ENCODE peak calls at places on chromosomes 6 and 20, in seven cellular contexts. One of them, this sample, is unnamed.

GRCh38 chr6:91816335-91816734 is 1229.5 kb upstream of the MAP3K7 start:
- DNase-seq in fibroblast of pulmonary artery: no peak
- DNase-seq in nephron progenitor cell: no peak
- DNase-seq in D721Med: no peak
- DNase-seq in AG10803: no peak
- DNase-seq in psoas muscle: peak; percentile 3
- DNase-seq in AG09309: no peak
- DNase-seq in this sample: no peak

GRCh38 chr6:43812850-43813584 is 43.0 kb downstream of the VEGFA start:
- DNase-seq in fibroblast of pulmonary artery: no peak
- DNase-seq in nephron progenitor cell: no peak
- DNase-seq in D721Med: no peak
- DNase-seq in AG10803: no peak
- DNase-seq in psoas muscle: no peak
- DNase-seq in AG09309: no peak
- DNase-seq in this sample: no peak

GRCh38 chr6:157033428-157034140 is 256.4 kb downstream of the ARID1B start:
- DNase-seq in fibroblast of pulmonary artery: peak; percentile 19
- DNase-seq in nephron progenitor cell: no peak
- DNase-seq in D721Med: no peak
- DNase-seq in AG10803: no peak
- DNase-seq in psoas muscle: no peak
- DNase-seq in AG09309: no peak
- DNase-seq in this sample: no peak

GRCh38 chr6:80338201-80338836 is 231.8 kb downstream of the BCKDHB start:
- DNase-seq in fibroblast of pulmonary artery: peak; percentile 48
- DNase-seq in nephron progenitor cell: peak; percentile 90
- DNase-seq in D721Med: no peak
- DNase-seq in AG10803: no peak
- DNase-seq in psoas muscle: peak; percentile 39
- DNase-seq in AG09309: peak; percentile 18
- DNase-seq in this sample: peak; percentile 7

GRCh38 chr6:11918021-11918738 is 93.9 kb upstream of the HIVEP1 start:
- DNase-seq in fibroblast of pulmonary artery: peak; percentile 56
- DNase-seq in nephron progenitor cell: no peak
- DNase-seq in D721Med: no peak
- DNase-seq in AG10803: peak; percentile 86
- DNase-seq in psoas muscle: no peak
- DNase-seq in AG09309: peak; percentile 72
- DNase-seq in this sample: no peak

GRCh38 chr6:144953552-144954240 is 668.6 kb downstream of the UTRN start:
- DNase-seq in fibroblast of pulmonary artery: peak; percentile 64
- DNase-seq in nephron progenitor cell: no peak
- DNase-seq in D721Med: no peak
- DNase-seq in AG10803: peak; percentile 84
- DNase-seq in psoas muscle: no peak
- DNase-seq in AG09309: peak; percentile 14
- DNase-seq in this sample: peak; percentile 78

GRCh38 chr20:40641809-40642208 is 47.2 kb downstream of the MAFB start:
- DNase-seq in fibroblast of pulmonary artery: no peak
- DNase-seq in nephron progenitor cell: no peak
- DNase-seq in D721Med: no peak
- DNase-seq in AG10803: no peak
- DNase-seq in psoas muscle: no peak
- DNase-seq in AG09309: no peak
- DNase-seq in this sample: no peak

GRCh38 chr6:17988422-17988944 is 1.0 kb upstream of the KIF13A start:
- DNase-seq in fibroblast of pulmonary artery: no peak
- DNase-seq in nephron progenitor cell: no peak
- DNase-seq in D721Med: no peak
- DNase-seq in AG10803: no peak
- DNase-seq in psoas muscle: no peak
- DNase-seq in AG09309: no peak
- DNase-seq in this sample: no peak

GRCh38 chr6:52617087-52617486 is 40.2 kb upstream of the TRAM2 start:
- DNase-seq in fibroblast of pulmonary artery: no peak
- DNase-seq in nephron progenitor cell: no peak
- DNase-seq in D721Med: no peak
- DNase-seq in AG10803: no peak
- DNase-seq in psoas muscle: no peak
- DNase-seq in AG09309: no peak
- DNase-seq in this sample: no peak

GRCh38 chr6:131159578-131159977 is 24.3 kb downstream of the AKAP7 start:
- DNase-seq in fibroblast of pulmonary artery: peak; percentile 28
- DNase-seq in nephron progenitor cell: no peak
- DNase-seq in D721Med: no peak
- DNase-seq in AG10803: peak; percentile 71
- DNase-seq in psoas muscle: no peak
- DNase-seq in AG09309: no peak
- DNase-seq in this sample: peak; percentile 21

GRCh38 chr20:9457055-9457454 is 57.3 kb upstream of the LAMP5 start:
- DNase-seq in fibroblast of pulmonary artery: no peak
- DNase-seq in nephron progenitor cell: no peak
- DNase-seq in D721Med: no peak
- DNase-seq in AG10803: no peak
- DNase-seq in psoas muscle: no peak
- DNase-seq in AG09309: no peak
- DNase-seq in this sample: no peak

GRCh38 chr6:14804444-14805210 is 441.2 kb upstream of the JARID2 start:
- DNase-seq in fibroblast of pulmonary artery: peak; percentile 93
- DNase-seq in nephron progenitor cell: no peak
- DNase-seq in D721Med: no peak
- DNase-seq in AG10803: peak; percentile 93
- DNase-seq in psoas muscle: peak; percentile 77
- DNase-seq in AG09309: no peak
- DNase-seq in this sample: peak; percentile 19

DNA sequence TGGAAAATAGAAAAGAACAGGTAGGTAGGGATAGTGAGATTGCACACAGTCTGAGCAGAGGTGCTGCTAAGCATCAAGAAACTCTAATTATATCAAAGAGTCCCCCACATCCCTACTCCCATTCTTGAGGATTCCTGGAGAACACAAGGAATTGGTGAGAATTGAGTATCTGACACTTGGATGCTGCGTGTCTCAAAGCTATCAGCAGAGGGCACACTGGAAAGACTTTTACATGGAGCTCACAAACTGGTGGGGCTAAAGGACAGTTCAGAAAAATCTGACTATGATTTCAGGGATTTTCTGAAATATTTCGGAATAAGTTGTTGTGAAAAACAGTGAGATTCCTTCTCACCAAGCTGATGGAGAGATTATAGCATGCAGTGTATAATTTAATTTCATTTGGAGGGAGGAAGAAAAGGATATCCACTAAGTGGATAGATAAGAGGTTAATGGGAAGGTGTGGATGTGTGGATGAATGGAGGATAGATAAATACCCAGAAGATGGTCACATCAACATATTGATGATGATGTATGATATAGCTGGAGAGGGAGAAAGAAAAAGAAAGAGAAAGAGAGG is 215.4 kb upstream of the DEFB112 start:
- DNase-seq in fibroblast of pulmonary artery: no peak
- DNase-seq in nephron progenitor cell: no peak
- DNase-seq in D721Med: no peak
- DNase-seq in AG10803: no peak
- DNase-seq in psoas muscle: no peak
- DNase-seq in AG09309: no peak
- DNase-seq in this sample: no peak
- TF ChIP-seq CTCF in fibroblast of pulmonary artery: no peak
- TF ChIP-seq CTCF in nephron progenitor cell: peak; percentile 49
- TF ChIP-seq CTCF in D721Med: peak; percentile 44
- TF ChIP-seq CTCF in AG10803: peak; percentile 29
- TF ChIP-seq CTCF in psoas muscle: no peak
- TF ChIP-seq CTCF in AG09309: no peak
- TF ChIP-seq CTCF in this sample: peak; percentile 54

GRCh38 chr6:71886184-71887005 is at the start of gene RIMS1:
- DNase-seq in fibroblast of pulmonary artery: peak; percentile 3
- DNase-seq in nephron progenitor cell: peak; percentile 77
- DNase-seq in D721Med: no peak
- DNase-seq in AG10803: peak; percentile 33
- DNase-seq in psoas muscle: peak; percentile 19
- DNase-seq in AG09309: no peak
- DNase-seq in this sample: no peak

GRCh38 chr6:71887744-71888115 is 1.4 kb downstream of the RIMS1 start:
- DNase-seq in fibroblast of pulmonary artery: no peak
- DNase-seq in nephron progenitor cell: no peak
- DNase-seq in D721Med: no peak
- DNase-seq in AG10803: no peak
- DNase-seq in psoas muscle: no peak
- DNase-seq in AG09309: no peak
- DNase-seq in this sample: no peak

GRCh38 chr6:71888720-71889340 is 2.5 kb downstream of the RIMS1 start:
- DNase-seq in fibroblast of pulmonary artery: no peak
- DNase-seq in nephron progenitor cell: no peak
- DNase-seq in D721Med: no peak
- DNase-seq in AG10803: no peak
- DNase-seq in psoas muscle: no peak
- DNase-seq in AG09309: no peak
- DNase-seq in this sample: no peak

GRCh38 chr6:71889366-71889765 is 3.0 kb downstream of the RIMS1 start:
- DNase-seq in fibroblast of pulmonary artery: no peak
- DNase-seq in nephron progenitor cell: no peak
- DNase-seq in D721Med: no peak
- DNase-seq in AG10803: no peak
- DNase-seq in psoas muscle: no peak
- DNase-seq in AG09309: no peak
- DNase-seq in this sample: no peak

DNA sequence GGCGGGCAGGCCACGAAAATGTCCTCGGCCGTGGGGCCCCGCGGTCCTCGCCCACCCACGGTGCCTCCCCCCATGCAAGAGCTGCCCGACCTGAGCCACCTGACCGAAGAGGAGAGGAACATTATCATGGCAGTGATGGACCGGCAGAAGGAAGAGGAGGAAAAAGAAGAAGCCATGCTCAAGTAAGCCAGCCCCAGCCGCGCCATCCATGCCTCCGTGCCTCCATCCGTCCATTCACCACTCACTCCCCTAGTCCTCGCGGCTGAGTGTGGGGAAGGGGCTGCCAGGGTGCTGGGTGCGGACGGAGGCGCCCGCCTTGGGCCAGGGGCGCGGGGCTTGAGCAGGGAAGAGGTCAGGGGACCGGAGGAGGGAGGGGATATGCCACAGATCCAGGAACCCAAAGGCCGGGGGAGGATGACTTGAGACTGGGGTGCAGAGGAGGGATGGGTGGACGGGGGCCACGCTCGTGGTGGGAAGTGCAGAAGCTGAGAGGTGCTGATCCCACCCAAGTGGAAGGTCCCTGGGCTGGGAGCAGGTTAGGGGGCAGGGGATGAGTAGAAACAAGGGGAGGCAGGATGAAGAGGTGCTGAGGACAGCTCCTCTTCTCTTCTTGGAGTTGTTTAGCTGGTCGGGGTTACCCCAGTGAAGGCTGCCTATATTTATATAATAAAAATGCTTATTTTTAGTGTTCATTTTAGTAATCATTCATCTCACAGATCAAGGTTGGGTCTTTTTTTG is 825 bp downstream of the RIMS1 start:
- DNase-seq in fibroblast of pulmonary artery: no peak
- DNase-seq in nephron progenitor cell: peak; percentile 30
- DNase-seq in D721Med: no peak
- DNase-seq in AG10803: no peak
- DNase-seq in psoas muscle: no peak
- DNase-seq in AG09309: no peak
- DNase-seq in this sample: no peak
- TF ChIP-seq CTCF in fibroblast of pulmonary artery: no peak
- TF ChIP-seq CTCF in nephron progenitor cell: peak; percentile 4
- TF ChIP-seq CTCF in D721Med: no peak
- TF ChIP-seq CTCF in AG10803: no peak
- TF ChIP-seq CTCF in psoas muscle: no peak
- TF ChIP-seq CTCF in AG09309: no peak
- TF ChIP-seq CTCF in this sample: no peak

GRCh38 chr6:31834704-31835375 is 7.3 kb downstream of the HSPA1B start:
- DNase-seq in fibroblast of pulmonary artery: no peak
- DNase-seq in nephron progenitor cell: peak; percentile 71
- DNase-seq in D721Med: peak; percentile 41
- DNase-seq in AG10803: no peak
- DNase-seq in psoas muscle: peak; percentile 76
- DNase-seq in AG09309: no peak
- DNase-seq in this sample: no peak

GRCh38 chr6:31836036-31836675 is 8.6 kb downstream of the HSPA1B start:
- DNase-seq in fibroblast of pulmonary artery: no peak
- DNase-seq in nephron progenitor cell: no peak
- DNase-seq in D721Med: no peak
- DNase-seq in AG10803: no peak
- DNase-seq in psoas muscle: no peak
- DNase-seq in AG09309: no peak
- DNase-seq in this sample: no peak

GRCh38 chr6:31838968-31839367 is 11.4 kb downstream of the HSPA1B start:
- DNase-seq in fibroblast of pulmonary artery: no peak
- DNase-seq in nephron progenitor cell: no peak
- DNase-seq in D721Med: no peak
- DNase-seq in AG10803: no peak
- DNase-seq in psoas muscle: no peak
- DNase-seq in AG09309: no peak
- DNase-seq in this sample: no peak

GRCh38 chr6:31837612-31838553 is 10.3 kb downstream of the HSPA1B start:
- DNase-seq in fibroblast of pulmonary artery: peak; percentile 53
- DNase-seq in nephron progenitor cell: no peak
- DNase-seq in D721Med: no peak
- DNase-seq in AG10803: no peak
- DNase-seq in psoas muscle: no peak
- DNase-seq in AG09309: no peak
- DNase-seq in this sample: no peak

GRCh38 chr6:31836676-31837611 is 9.4 kb downstream of the HSPA1B start:
- DNase-seq in fibroblast of pulmonary artery: peak; percentile 48
- DNase-seq in nephron progenitor cell: no peak
- DNase-seq in D721Med: no peak
- DNase-seq in AG10803: peak; percentile 34
- DNase-seq in psoas muscle: no peak
- DNase-seq in AG09309: no peak
- DNase-seq in this sample: no peak
- TF ChIP-seq CTCF in fibroblast of pulmonary artery: peak; percentile 6
- TF ChIP-seq CTCF in nephron progenitor cell: no peak
- TF ChIP-seq CTCF in D721Med: no peak
- TF ChIP-seq CTCF in AG10803: peak; percentile 25
- TF ChIP-seq CTCF in psoas muscle: no peak
- TF ChIP-seq CTCF in AG09309: no peak
- TF ChIP-seq CTCF in this sample: no peak

GRCh38 chr6:45420909-45421699 is 43.4 kb upstream of the SUPT3H start:
- DNase-seq in fibroblast of pulmonary artery: peak; percentile 47
- DNase-seq in nephron progenitor cell: no peak
- DNase-seq in D721Med: no peak
- DNase-seq in AG10803: peak; percentile 33
- DNase-seq in psoas muscle: no peak
- DNase-seq in AG09309: no peak
- DNase-seq in this sample: no peak

GRCh38 chr6:45420083-45420908 is 42.6 kb upstream of the SUPT3H start:
- DNase-seq in fibroblast of pulmonary artery: peak; percentile 63
- DNase-seq in nephron progenitor cell: peak; percentile 17
- DNase-seq in D721Med: no peak
- DNase-seq in AG10803: peak; percentile 60
- DNase-seq in psoas muscle: no peak
- DNase-seq in AG09309: no peak
- DNase-seq in this sample: no peak

GRCh38 chr6:45423111-45423900 is 45.6 kb upstream of the SUPT3H start:
- DNase-seq in fibroblast of pulmonary artery: no peak
- DNase-seq in nephron progenitor cell: peak; percentile 69
- DNase-seq in D721Med: no peak
- DNase-seq in AG10803: peak; percentile 33
- DNase-seq in psoas muscle: peak; percentile 45
- DNase-seq in AG09309: no peak
- DNase-seq in this sample: no peak

GRCh38 chr6:45422541-45423110 is 44.9 kb upstream of the SUPT3H start:
- DNase-seq in fibroblast of pulmonary artery: peak; percentile 70
- DNase-seq in nephron progenitor cell: peak; percentile 60
- DNase-seq in D721Med: no peak
- DNase-seq in AG10803: peak; percentile 62
- DNase-seq in psoas muscle: peak; percentile 37
- DNase-seq in AG09309: no peak
- DNase-seq in this sample: no peak

GRCh38 chr6:45421700-45422540 is 44.2 kb upstream of the SUPT3H start:
- DNase-seq in fibroblast of pulmonary artery: peak; percentile 75
- DNase-seq in nephron progenitor cell: peak; percentile 69
- DNase-seq in D721Med: no peak
- DNase-seq in AG10803: peak; percentile 76
- DNase-seq in psoas muscle: peak; percentile 51
- DNase-seq in AG09309: no peak
- DNase-seq in this sample: no peak
- TF ChIP-seq CTCF in fibroblast of pulmonary artery: peak; percentile 35
- TF ChIP-seq CTCF in nephron progenitor cell: no peak
- TF ChIP-seq CTCF in D721Med: peak; percentile 17
- TF ChIP-seq CTCF in AG10803: peak; percentile 35
- TF ChIP-seq CTCF in psoas muscle: no peak
- TF ChIP-seq CTCF in AG09309: peak; percentile 36
- TF ChIP-seq CTCF in this sample: peak; percentile 51

This sample was measured in kidney epithelial cell.